ENCODE peak calls at places on chromosomes 2 and 18, in seven cellular contexts. H is dorsolateral prefrontal cortex, B is ovary, S is PC-3, O is IMR-90, M is mammary epithelial cell, N is colonic mucosa. C is an unnamed sample.

GRCh38 chr2:134408791-134409190 is 154.9 kb downstream of the MGAT5 start:
- DNase-seq in M (no peak), O (peak), S (peak), H (no peak), N (no peak), B (no peak), C (no peak)

GRCh38 chr2:42013409-42013808 is 34.4 kb upstream of the PKDCC start:
- DNase-seq in H (no peak), M (no peak), S (no peak), B (no peak), O (no peak), N (no peak), C (no peak)

GRCh38 chr2:172380436-172381274 is 46.7 kb upstream of the ITGA6 start:
- DNase-seq in H (no peak), S (no peak), M (no peak), O (no peak), N (no peak), B (no peak), C (no peak)

GRCh38 chr2:173394575-173394974 is 39.9 kb downstream of the CDCA7 start:
- DNase-seq in B (no peak), M (no peak), S (no peak), H (no peak), O (no peak), N (no peak), C (no peak)

GRCh38 chr2:204180671-204181070 is 244.1 kb downstream of the ICOS start:
- DNase-seq in M (no peak), B (no peak), H (no peak), S (no peak), N (no peak), O (no peak), C (no peak)

GRCh38 chr18:54983041-54983686 is 23.9 kb upstream of the CCDC68 start:
- DNase-seq in B (no peak), M (peak), S (peak), O (peak), N (no peak), H (no peak), C (peak)

GRCh38 chr18:69717586-69717985 is 230.1 kb downstream of the CD226 start:
- DNase-seq in N (no peak), O (no peak), S (no peak), H (no peak), B (no peak), M (no peak), C (no peak)

GRCh38 chr2:234102112-234102511 is 51.6 kb downstream of the SPP2 start:
- DNase-seq in S (peak), N (no peak), O (no peak), B (no peak), M (peak), H (no peak), C (no peak)

GRCh38 chr2:130824492-130825061 is 12.1 kb upstream of the ARHGEF4 start:
- DNase-seq in O (peak), M (peak), N (no peak), H (no peak), B (no peak), S (peak), C (peak)

GRCh38 chr2:37619957-37620295 is 51.5 kb downstream of the CDC42EP3 start:
- DNase-seq in H (no peak), N (no peak), M (no peak), O (no peak), S (no peak), B (no peak), C (no peak)

GRCh38 chr2:6986894-6987487 is 69.8 kb downstream of the RNF144A start:
- DNase-seq in S (no peak), B (no peak), H (no peak), N (no peak), M (no peak), O (no peak), C (no peak)

GRCh38 chr18:63553117-63553516 is 10.9 kb downstream of the SERPINB12 start:
- DNase-seq in S (peak), B (no peak), O (peak), H (no peak), M (peak), N (no peak), C (peak)

GRCh38 chr18:12768622-12769021 is 65.8 kb downstream of the PSMG2 start:
- DNase-seq in N (no peak), O (peak), M (peak), S (peak), B (no peak), H (no peak), C (peak)

GRCh38 chr2:236168110-236169067 is at the start of gene GBX2:
- DNase-seq in S (peak), O (peak), B (no peak), N (peak), M (peak), H (no peak), C (peak)

GRCh38 chr2:54772110-54772509 is 48.6 kb downstream of the EML6 start:
- DNase-seq in S (peak), N (no peak), H (no peak), B (no peak), M (peak), O (peak), C (peak)

GRCh38 chr2:219525533-219526232 is 11.4 kb downstream of the ASIC4 start:
- DNase-seq in M (no peak), S (no peak), N (no peak), B (no peak), H (no peak), O (no peak), C (no peak)

GRCh38 chr18:59021500-59021899 is 118.2 kb upstream of the SEC11C start:
- DNase-seq in O (no peak), N (no peak), S (no peak), M (no peak), B (no peak), H (no peak), C (no peak)

GRCh38 chr2:157364257-157364974 is 38.8 kb upstream of the ERMN start:
- DNase-seq in S (no peak), H (no peak), B (no peak), O (no peak), N (no peak), M (no peak), C (no peak)

GRCh38 chr2:223580951-223581350 is 21.2 kb downstream of the SCG2 start:
- DNase-seq in H (no peak), B (no peak), O (peak), M (no peak), S (no peak), N (no peak), C (peak)

GRCh38 chr18:33673689-33674088 is 95.7 kb downstream of the ASXL3 start:
- DNase-seq in M (no peak), B (no peak), N (no peak), H (no peak), S (peak), O (no peak), C (no peak)

GRCh38 chr2:127942002-127942401 is 56.2 kb upstream of the AMMECR1L start:
- DNase-seq in H (no peak), B (no peak), N (no peak), S (no peak), M (no peak), O (no peak), C (no peak)
- H3K27ac ChIP-seq in H (no peak), B (no peak), N (no peak), S (no peak), M (no peak), O (no peak), C (no peak)

GRCh38 chr2:195664528-195664927 is 7.5 kb downstream of the SLC39A10 start:
- DNase-seq in H (no peak), B (no peak), O (peak), N (no peak), S (peak), M (no peak), C (no peak)
- TF ChIP-seq CTCF in H (peak), B (no peak), O (peak), N (no peak), S (peak), M (no peak), C (no peak)

DNA sequence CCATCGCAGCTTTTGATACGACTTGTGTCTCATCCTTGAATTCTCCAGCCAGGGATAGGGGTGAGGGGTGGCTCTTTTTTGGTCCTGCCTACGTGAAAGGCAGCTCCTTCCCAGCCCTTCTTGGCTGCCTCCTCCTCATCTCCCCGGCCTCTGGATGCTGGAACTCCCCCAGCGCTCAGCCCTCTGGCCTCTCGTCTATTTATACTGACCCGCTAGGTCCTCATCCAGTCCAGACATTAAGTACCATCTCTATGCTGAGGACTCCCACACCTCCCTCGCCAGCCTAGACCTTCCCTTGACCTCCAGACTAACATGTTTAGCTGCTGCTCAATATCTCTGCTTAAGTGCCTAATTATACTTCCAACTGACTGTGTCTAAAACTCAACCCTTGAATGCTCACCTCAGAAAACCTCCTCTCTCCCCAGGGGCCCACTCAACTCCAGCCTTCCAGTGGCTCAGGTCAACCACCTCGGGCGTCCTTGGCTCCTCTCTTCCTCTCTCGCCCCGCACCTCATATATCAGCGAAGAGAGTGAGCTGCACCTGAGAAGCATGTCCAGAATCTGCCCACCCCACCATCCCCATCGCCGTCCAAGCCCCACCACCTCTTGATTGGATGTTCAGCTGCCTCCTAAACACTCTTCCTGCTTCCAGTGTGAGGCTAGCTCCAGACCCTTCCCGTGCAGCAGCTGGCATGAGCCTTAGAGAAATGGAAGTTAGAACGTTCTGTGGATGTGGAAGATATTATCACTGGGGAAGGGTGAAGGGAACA is 34.8 kb downstream of the TOGARAM2 start:
- DNase-seq in H (no peak), M (no peak), S (no peak), O (no peak), B (peak), N (no peak), C (no peak)
- H3K27ac ChIP-seq in H (no peak), M (no peak), S (no peak), O (no peak), B (peak), N (no peak), C (no peak)

GRCh38 chr2:26076001-26076587 is 42.2 kb downstream of the RAB10 start:
- DNase-seq in O (no peak), N (no peak), M (no peak), B (no peak), S (peak), H (no peak), C (no peak)
- TF ChIP-seq CTCF in O (no peak), N (no peak), M (no peak), B (no peak), S (no peak), H (no peak), C (no peak)

GRCh38 chr18:3027301-3027700 is 14.4 kb upstream of the LPIN2 start:
- DNase-seq in H (no peak), S (no peak), N (no peak), B (no peak), O (no peak), M (no peak), C (no peak)

GRCh38 chr18:3032721-3033120 is 19.8 kb upstream of the LPIN2 start:
- DNase-seq in H (no peak), O (no peak), M (no peak), N (no peak), S (no peak), B (no peak), C (no peak)

GRCh38 chr18:3025544-3025943 is 12.6 kb upstream of the LPIN2 start:
- DNase-seq in S (no peak), B (no peak), M (no peak), O (no peak), H (no peak), N (no peak), C (no peak)

GRCh38 chr18:3029215-3029972 is 16.4 kb upstream of the LPIN2 start:
- DNase-seq in S (no peak), M (no peak), N (peak), H (no peak), B (no peak), O (peak), C (no peak)
- H3K27ac ChIP-seq in S (no peak), M (no peak), N (no peak), H (peak), B (peak), O (peak), C (no peak)